ENCODE peak calls at places on chromosomes 12 and 14, in six cellular contexts. One of them, this sample, is unnamed.

GRCh38 chr14:37599527-37600368 is 4.3 kb downstream of the TTC6 start:
- DNase-seq in GOT3: no peak
- DNase-seq in putamen: no peak
- DNase-seq in Ammon's horn: no peak
- DNase-seq in naive B cell: no peak
- DNase-seq in A549: no peak
- DNase-seq in this sample: no peak

GRCh38 chr14:91754819-91755218 is 22.9 kb upstream of the CATSPERB start:
- DNase-seq in GOT3: no peak
- DNase-seq in putamen: no peak
- DNase-seq in Ammon's horn: no peak
- DNase-seq in naive B cell: no peak
- DNase-seq in A549: peak; percentile 27
- DNase-seq in this sample: no peak

GRCh38 chr12:30823140-30823669 is 68.5 kb upstream of the CAPRIN2 start:
- DNase-seq in GOT3: no peak
- DNase-seq in putamen: peak; percentile 35
- DNase-seq in Ammon's horn: peak; percentile 7
- DNase-seq in naive B cell: peak; percentile 18
- DNase-seq in A549: peak; percentile 43
- DNase-seq in this sample: no peak

GRCh38 chr14:69232388-69232787 is 27.6 kb upstream of the GALNT16 start:
- DNase-seq in GOT3: no peak
- DNase-seq in putamen: no peak
- DNase-seq in Ammon's horn: no peak
- DNase-seq in naive B cell: no peak
- DNase-seq in A549: no peak
- DNase-seq in this sample: no peak

GRCh38 chr12:106302401-106303201 is at the start of gene TCP11L2:
- DNase-seq in GOT3: peak; percentile 11
- DNase-seq in putamen: peak; percentile 87
- DNase-seq in Ammon's horn: peak; percentile 93
- DNase-seq in naive B cell: peak; percentile 93
- DNase-seq in A549: peak; percentile 83
- DNase-seq in this sample: peak; percentile 91

GRCh38 chr12:104805186-104805585 is 152.9 kb downstream of the SLC41A2 start:
- DNase-seq in GOT3: no peak
- DNase-seq in putamen: no peak
- DNase-seq in Ammon's horn: no peak
- DNase-seq in naive B cell: no peak
- DNase-seq in A549: no peak
- DNase-seq in this sample: no peak

GRCh38 chr14:50599700-50600444 is 39.9 kb downstream of the ATL1 start:
- DNase-seq in GOT3: no peak
- DNase-seq in putamen: peak; percentile 58
- DNase-seq in Ammon's horn: peak; percentile 71
- DNase-seq in naive B cell: peak; percentile 5
- DNase-seq in A549: peak; percentile 62
- DNase-seq in this sample: no peak

GRCh38 chr14:59126714-59127436 is 61.6 kb upstream of the DAAM1 start:
- DNase-seq in GOT3: no peak
- DNase-seq in putamen: peak; percentile 47
- DNase-seq in Ammon's horn: peak; percentile 80
- DNase-seq in naive B cell: peak; percentile 54
- DNase-seq in A549: peak; percentile 68
- DNase-seq in this sample: no peak

GRCh38 chr12:116242740-116243139 is 34.8 kb downstream of the MED13L start:
- DNase-seq in GOT3: no peak
- DNase-seq in putamen: no peak
- DNase-seq in Ammon's horn: no peak
- DNase-seq in naive B cell: no peak
- DNase-seq in A549: no peak
- DNase-seq in this sample: no peak

GRCh38 chr12:50017047-50017446 is 8.2 kb downstream of the RACGAP1 start:
- DNase-seq in GOT3: no peak
- DNase-seq in putamen: peak; percentile 78
- DNase-seq in Ammon's horn: peak; percentile 79
- DNase-seq in naive B cell: no peak
- DNase-seq in A549: no peak
- DNase-seq in this sample: no peak

GRCh38 chr14:33191855-33192254 is 253.2 kb downstream of the NPAS3 start:
- DNase-seq in GOT3: no peak
- DNase-seq in putamen: no peak
- DNase-seq in Ammon's horn: no peak
- DNase-seq in naive B cell: no peak
- DNase-seq in A549: no peak
- DNase-seq in this sample: no peak

GRCh38 chr12:6532927-6533652 is 1.2 kb upstream of the GAPDH start:
- DNase-seq in GOT3: peak; percentile 71
- DNase-seq in putamen: peak; percentile 86
- DNase-seq in Ammon's horn: peak; percentile 86
- DNase-seq in naive B cell: no peak
- DNase-seq in A549: peak; percentile 86
- DNase-seq in this sample: peak; percentile 90

GRCh38 chr12:10212623-10213131 is at the start of gene GABARAPL1:
- DNase-seq in GOT3: peak; percentile 39
- DNase-seq in putamen: peak; percentile 88
- DNase-seq in Ammon's horn: peak; percentile 88
- DNase-seq in naive B cell: peak; percentile 77
- DNase-seq in A549: peak; percentile 84
- DNase-seq in this sample: peak; percentile 85

GRCh38 chr12:103623716-103624115 is 36.6 kb downstream of the STAB2 start:
- DNase-seq in GOT3: no peak
- DNase-seq in putamen: no peak
- DNase-seq in Ammon's horn: no peak
- DNase-seq in naive B cell: no peak
- DNase-seq in A549: no peak
- DNase-seq in this sample: no peak

GRCh38 chr12:117093918-117094630 is 5.1 kb downstream of the TESC start:
- DNase-seq in GOT3: no peak
- DNase-seq in putamen: peak; percentile 58
- DNase-seq in Ammon's horn: no peak
- DNase-seq in naive B cell: no peak
- DNase-seq in A549: no peak
- DNase-seq in this sample: no peak

GRCh38 chr14:72615511-72616121 is 278.3 kb downstream of the DPF3 start:
- DNase-seq in GOT3: no peak
- DNase-seq in putamen: no peak
- DNase-seq in Ammon's horn: no peak
- DNase-seq in naive B cell: no peak
- DNase-seq in A549: no peak
- DNase-seq in this sample: no peak

GRCh38 chr14:100673807-100674154 is 52.9 kb upstream of the DLK1 start:
- DNase-seq in GOT3: no peak
- DNase-seq in putamen: no peak
- DNase-seq in Ammon's horn: no peak
- DNase-seq in naive B cell: no peak
- DNase-seq in A549: no peak
- DNase-seq in this sample: no peak

GRCh38 chr12:92208613-92209121 is 63.0 kb upstream of the BTG1 start:
- DNase-seq in GOT3: no peak
- DNase-seq in putamen: peak; percentile 22
- DNase-seq in Ammon's horn: peak; percentile 59
- DNase-seq in naive B cell: peak; percentile 24
- DNase-seq in A549: peak; percentile 70
- DNase-seq in this sample: no peak